ENCODE peak calls at places on chromosomes 2 and 18, in eight cellular contexts. Z, C, V, Y, O, P, K and D are unnamed samples.

GRCh38 chr2:120982598-120982997 is 246.9 kb downstream of the GLI2 start:
- DNase-seq in K (no peak), O (no peak), Y (peak), Z (no peak), V (no peak), P (peak), C (no peak), D (no peak)

GRCh38 chr18:39205565-39205964 is 1640.0 kb upstream of the CELF4 start:
- DNase-seq in O (no peak), P (no peak), C (no peak), Z (no peak), K (no peak), Y (no peak), V (no peak), D (no peak)

GRCh38 chr2:133993160-133993559 is 260.7 kb upstream of the MGAT5 start:
- DNase-seq in Z (no peak), V (no peak), K (no peak), O (no peak), P (no peak), Y (no peak), C (no peak), D (no peak)

GRCh38 chr2:20416723-20417122 is 30.2 kb upstream of the RHOB start:
- DNase-seq in O (no peak), Y (no peak), P (no peak), Z (no peak), K (no peak), V (no peak), C (no peak), D (no peak)

GRCh38 chr2:144703852-144704324 is 184.0 kb upstream of the ZEB2 start:
- DNase-seq in Z (no peak), Y (no peak), O (peak), C (no peak), V (peak), K (no peak), P (peak), D (peak)

GRCh38 chr2:221156335-221156734 is 415.8 kb downstream of the EPHA4 start:
- DNase-seq in O (no peak), V (no peak), Z (no peak), C (no peak), P (no peak), K (no peak), Y (no peak), D (no peak)

GRCh38 chr2:106176446-106177110 is 17.5 kb downstream of the UXS1 start:
- DNase-seq in P (no peak), K (no peak), Z (no peak), V (no peak), C (no peak), O (no peak), Y (no peak), D (no peak)

GRCh38 chr2:146579154-146579930 is 1265.5 kb upstream of the ACVR2A start:
- DNase-seq in O (peak), V (no peak), Y (no peak), K (no peak), C (no peak), Z (no peak), P (no peak), D (peak)

GRCh38 chr2:163737169-163737439 is 1.3 kb upstream of the FIGN start:
- DNase-seq in Z (no peak), K (no peak), O (no peak), P (no peak), V (no peak), Y (no peak), C (no peak), D (peak)

GRCh38 chr18:74456409-74457042 is 582 bp downstream of the DIPK1C start:
- DNase-seq in V (no peak), O (no peak), P (no peak), Y (no peak), Z (no peak), C (no peak), K (peak), D (no peak)

GRCh38 chr2:52810460-52810859 is 957.1 kb upstream of the CHAC2 start:
- DNase-seq in O (peak), Z (no peak), C (no peak), Y (no peak), V (no peak), K (no peak), P (no peak), D (peak)

GRCh38 chr2:237666606-237667005 is 39.2 kb downstream of the LRRFIP1 start:
- DNase-seq in O (no peak), Z (no peak), P (no peak), Y (no peak), C (no peak), V (no peak), K (no peak), D (no peak)

GRCh38 chr2:97011977-97012569 is 25.7 kb upstream of the FAM178B start:
- DNase-seq in O (peak), V (peak), C (peak), Y (no peak), P (no peak), K (no peak), Z (no peak), D (peak)

GRCh38 chr2:65033178-65033577 is 23.0 kb upstream of the CEP68 start:
- DNase-seq in Z (no peak), P (no peak), C (no peak), V (no peak), K (no peak), O (no peak), Y (no peak), D (peak)

GRCh38 chr2:241854342-241855244 is 4.1 kb downstream of the PDCD1 start:
- DNase-seq in Y (peak), Z (no peak), V (no peak), K (no peak), O (no peak), C (no peak), P (no peak), D (no peak)

GRCh38 chr2:219253753-219254589 is at the start of gene TUBA4A:
- DNase-seq in V (no peak), P (peak), O (peak), K (peak), Z (peak), Y (peak), C (peak), D (peak)

GRCh38 chr2:201320701-201321100 is 36.4 kb downstream of the FLACC1 start:
- DNase-seq in O (no peak), C (no peak), Y (no peak), Z (no peak), K (no peak), P (no peak), V (no peak), D (no peak)

GRCh38 chr18:67525328-67526110 is 9.0 kb upstream of the DSEL start:
- DNase-seq in Y (no peak), P (peak), Z (no peak), V (peak), C (no peak), O (peak), K (no peak), D (peak)

GRCh38 chr2:11753452-11753885 is 7.0 kb downstream of the LPIN1 start:
- DNase-seq in O (no peak), Z (no peak), P (no peak), K (no peak), Y (peak), C (peak), V (no peak), D (no peak)

GRCh38 chr2:2517399-2517798 is 186.3 kb upstream of the MYT1L start:
- DNase-seq in P (no peak), V (no peak), O (no peak), Z (no peak), Y (no peak), K (no peak), C (no peak), D (no peak)

GRCh38 chr2:68745006-68745405 is 10.4 kb downstream of the ARHGAP25 start:
- DNase-seq in Y (no peak), V (no peak), C (no peak), K (no peak), P (no peak), O (no peak), Z (no peak), D (no peak)

GRCh38 chr18:1663879-1664705 is 759.4 kb downstream of the ADCYAP1 start:
- DNase-seq in Z (no peak), V (no peak), Y (peak), P (peak), K (peak), O (peak), C (no peak), D (peak)

GRCh38 chr2:113166187-113166645 is 7.6 kb upstream of the PSD4 start:
- DNase-seq in Z (no peak), P (no peak), Y (no peak), K (no peak), V (no peak), O (no peak), C (no peak), D (no peak)

GRCh38 chr2:195322324-195322723 is 334.7 kb upstream of the SLC39A10 start:
- DNase-seq in K (peak), V (no peak), Z (no peak), P (no peak), C (no peak), Y (no peak), O (peak), D (no peak)

GRCh38 chr2:14700753-14701152 is 68.2 kb downstream of the LRATD1 start:
- DNase-seq in C (no peak), Z (no peak), V (no peak), K (no peak), Y (no peak), O (no peak), P (no peak), D (no peak)

GRCh38 chr2:201116115-201116958 is at the start of gene CFLAR:
- DNase-seq in P (peak), C (peak), O (peak), V (peak), Z (peak), Y (peak), K (peak), D (peak)

GRCh38 chr18:10732990-10733389 is 207.2 kb downstream of the NAPG start:
- DNase-seq in K (no peak), V (no peak), O (no peak), P (no peak), Y (no peak), Z (no peak), C (no peak), D (no peak)

GRCh38 chr2:165593081-165593480 is 123.6 kb downstream of the CSRNP3 start:
- DNase-seq in C (no peak), O (no peak), P (no peak), V (no peak), Y (no peak), K (no peak), Z (no peak), D (no peak)

GRCh38 chr2:119749405-119750066 is 10.2 kb upstream of the PTPN4 start:
- DNase-seq in P (no peak), K (no peak), V (no peak), Z (no peak), O (no peak), Y (no peak), C (no peak), D (no peak)

GRCh38 chr2:138676654-138677053 is 103.5 kb downstream of the NXPH2 start:
- DNase-seq in Y (no peak), V (no peak), O (no peak), K (no peak), C (no peak), P (no peak), Z (no peak), D (no peak)

GRCh38 chr2:45012733-45013132 is 3.5 kb upstream of the SIX2 start:
- DNase-seq in C (no peak), O (no peak), P (no peak), V (no peak), K (no peak), Z (no peak), Y (no peak), D (no peak)

GRCh38 chr18:35111086-35111485 is 69.9 kb downstream of the MAPRE2 start:
- DNase-seq in P (no peak), O (no peak), K (no peak), V (no peak), Y (no peak), Z (no peak), C (no peak), D (no peak)

GRCh38 chr2:20836521-20836920 is 13.6 kb upstream of the LDAH start:
- DNase-seq in O (no peak), K (no peak), V (no peak), Y (no peak), P (no peak), Z (no peak), C (no peak), D (no peak)